ENCODE peak calls at places on chromosomes 7 and 10, in eight cellular contexts. K is GM23338, M is GM23248, U is adrenal gland, A is keratinocyte, Y is cardiac muscle cell, T is RWPE1, Z is tibial nerve. N is an unnamed sample.

GRCh38 chr7:66839814-66840213 is 81.2 kb upstream of the TMEM248 start:
- DNase-seq in A (no peak), U (no peak), M (no peak), T (no peak), Y (no peak), Z (no peak), K (no peak), N (no peak)

GRCh38 chr7:43260980-43261878 is 148.8 kb downstream of the HECW1 start:
- DNase-seq in Y (peak), M (peak), U (peak), A (peak), K (peak), T (peak), Z (peak), N (peak)

GRCh38 chr10:12563489-12563888 is 214.1 kb downstream of the CAMK1D start:
- DNase-seq in M (no peak), U (no peak), T (no peak), A (no peak), Y (no peak), K (no peak), Z (no peak), N (no peak)

GRCh38 chr7:151025924-151026671 is 1.8 kb upstream of the ATG9B start:
- DNase-seq in K (no peak), Z (no peak), M (peak), Y (no peak), T (peak), A (peak), U (no peak), N (no peak)

GRCh38 chr10:42955493-42955889 is 121.4 kb upstream of the RET start:
- DNase-seq in M (no peak), K (no peak), T (no peak), A (no peak), U (peak), Y (no peak), Z (no peak), N (peak)

GRCh38 chr7:4957847-4958476 is 1.0 kb downstream of the MMD2 start:
- DNase-seq in M (no peak), K (no peak), Y (no peak), T (no peak), Z (no peak), A (no peak), U (no peak), N (no peak)

GRCh38 chr10:124697837-124698559 is 46.2 kb downstream of the FAM53B start:
- DNase-seq in K (peak), Y (no peak), T (no peak), A (no peak), Z (no peak), M (peak), U (no peak), N (no peak)

GRCh38 chr7:82167568-82168314 is 275.8 kb downstream of the CACNA2D1 start:
- DNase-seq in Y (peak), M (no peak), K (no peak), Z (no peak), A (no peak), U (no peak), T (no peak), N (no peak)

GRCh38 chr7:3238525-3239210 is 62.4 kb upstream of the SDK1 start:
- DNase-seq in A (no peak), K (no peak), Z (no peak), T (no peak), M (no peak), Y (no peak), U (no peak), N (no peak)

GRCh38 chr7:114662002-114662677 is 247.5 kb downstream of the FOXP2 start:
- DNase-seq in U (no peak), K (no peak), A (no peak), M (no peak), Y (no peak), T (no peak), Z (no peak), N (no peak)

GRCh38 chr7:156090988-156091387 is 278.7 kb upstream of the SHH start:
- DNase-seq in Y (no peak), A (no peak), Z (no peak), K (no peak), T (no peak), U (no peak), M (no peak), N (no peak)

GRCh38 chr10:33041783-33042437 is 83.9 kb upstream of the ITGB1 start:
- DNase-seq in M (no peak), A (no peak), Y (no peak), T (no peak), U (no peak), Z (no peak), K (peak), N (no peak)

GRCh38 chr10:133159950-133160812 is at the start of gene KNDC1:
- DNase-seq in K (peak), Y (peak), A (no peak), Z (no peak), U (peak), M (peak), T (peak), N (no peak)
- H3K27ac ChIP-seq in K (no peak), Y (peak), A (no peak), Z (no peak), U (peak), M (no peak), T (no peak), N (no peak)

DNA sequence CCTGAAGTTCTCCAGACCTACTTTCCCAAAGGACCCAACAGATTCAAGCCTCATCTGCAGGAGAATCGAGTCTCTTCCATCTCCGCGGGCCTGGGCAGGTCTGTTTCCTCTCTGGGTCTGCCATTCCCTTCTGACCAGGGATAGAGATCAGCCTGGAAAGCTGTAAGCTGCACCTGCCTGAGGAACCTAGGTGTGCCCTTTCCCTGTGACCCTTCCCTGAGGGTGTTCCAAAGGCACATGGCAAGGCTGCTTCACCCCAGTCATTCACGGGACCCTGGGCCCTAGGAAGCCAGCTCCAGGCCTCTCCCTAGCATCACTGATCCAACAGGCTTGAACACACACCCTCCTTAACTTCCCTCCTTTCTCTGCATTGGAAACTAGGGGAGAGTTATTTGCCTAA is 91.2 kb upstream of the FAM20C start:
- DNase-seq in U (no peak), Y (no peak), M (no peak), Z (no peak), K (no peak), A (no peak), T (no peak), N (no peak)
- H3K27ac ChIP-seq in U (no peak), Y (no peak), M (peak), Z (no peak), K (peak), A (no peak), T (peak), N (no peak)

GRCh38 chr7:111833461-111833860 is 271.2 kb upstream of the IMMP2L start:
- DNase-seq in T (no peak), K (no peak), A (no peak), U (no peak), Y (no peak), Z (no peak), M (peak), N (no peak)

GRCh38 chr7:111836592-111836991 is 274.3 kb upstream of the IMMP2L start:
- DNase-seq in Y (no peak), K (no peak), T (no peak), U (no peak), A (no peak), Z (no peak), M (no peak), N (no peak)

GRCh38 chr7:111832159-111832558 is 269.9 kb upstream of the IMMP2L start:
- DNase-seq in U (no peak), K (no peak), T (no peak), Y (no peak), A (no peak), M (no peak), Z (no peak), N (no peak)

GRCh38 chr7:111834367-111834766 is 272.1 kb upstream of the IMMP2L start:
- DNase-seq in Z (no peak), U (no peak), K (no peak), T (no peak), M (no peak), Y (no peak), A (no peak), N (no peak)

GRCh38 chr7:111835066-111835465 is 272.8 kb upstream of the IMMP2L start:
- DNase-seq in A (no peak), Y (no peak), U (no peak), Z (no peak), T (peak), K (no peak), M (peak), N (no peak)
- H3K27ac ChIP-seq in A (no peak), Y (no peak), U (no peak), Z (no peak), T (no peak), K (no peak), M (peak), N (no peak)

GRCh38 chr10:88922041-88922440 is 30.5 kb downstream of the ACTA2 start:
- DNase-seq in T (no peak), K (no peak), U (no peak), A (no peak), Y (no peak), Z (no peak), M (peak), N (no peak)

GRCh38 chr10:88923525-88923924 is 29.0 kb downstream of the ACTA2 start:
- DNase-seq in U (no peak), Z (no peak), M (no peak), A (no peak), T (no peak), K (no peak), Y (no peak), N (no peak)

GRCh38 chr10:88927291-88927690 is 25.3 kb downstream of the ACTA2 start:
- DNase-seq in M (no peak), A (no peak), Z (no peak), K (no peak), T (no peak), U (no peak), Y (no peak), N (no peak)

GRCh38 chr10:88928254-88928653 is 24.3 kb downstream of the ACTA2 start:
- DNase-seq in Y (no peak), A (no peak), Z (no peak), T (no peak), U (no peak), M (no peak), K (no peak), N (no peak)

GRCh38 chr10:88926484-88927249 is 25.9 kb downstream of the ACTA2 start:
- DNase-seq in Z (no peak), K (no peak), T (no peak), U (no peak), M (peak), A (no peak), Y (no peak), N (no peak)
- H3K27ac ChIP-seq in Z (no peak), K (no peak), T (no peak), U (peak), M (peak), A (no peak), Y (no peak), N (no peak)

DNA sequence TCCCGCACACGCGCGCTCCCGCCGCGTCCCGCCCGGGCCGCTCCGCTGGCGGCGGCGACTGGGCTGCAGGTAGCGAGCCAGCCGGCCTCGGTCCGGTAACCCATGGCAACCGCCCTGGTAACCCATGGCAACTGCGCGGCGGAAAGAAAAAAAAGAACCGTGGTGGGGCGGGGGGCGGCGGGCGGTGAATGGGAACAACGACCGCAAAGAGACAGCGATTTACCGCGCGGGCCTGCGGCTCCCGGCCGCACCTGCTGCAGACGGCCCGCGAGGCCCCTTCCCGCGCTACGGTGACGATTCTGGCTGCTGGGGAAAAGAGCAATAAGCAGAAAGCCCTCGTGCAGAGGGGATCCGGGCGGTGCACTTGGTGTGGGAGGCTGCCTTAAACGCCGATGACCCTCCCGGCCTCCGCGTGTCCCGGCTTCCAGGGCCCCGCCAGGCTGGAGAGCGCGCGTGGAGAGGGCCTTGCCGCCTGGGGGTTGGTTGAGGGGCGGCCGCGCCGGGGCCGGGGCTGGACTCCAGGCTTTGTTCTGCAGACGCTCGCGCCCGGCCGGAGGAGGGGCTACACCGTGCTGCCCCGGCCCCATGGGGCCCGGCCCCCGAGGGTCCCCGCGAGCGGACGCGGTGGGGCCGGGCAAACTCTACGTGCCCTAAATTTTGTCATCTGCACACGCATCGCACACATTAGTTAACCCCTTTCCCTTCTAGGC is 84.7 kb downstream of the SNX10 start:
- DNase-seq in T (no peak), Y (peak), Z (no peak), A (no peak), U (peak), K (peak), M (peak), N (peak)
- H3K27ac ChIP-seq in T (no peak), Y (no peak), Z (no peak), A (no peak), U (peak), K (no peak), M (no peak), N (no peak)

N was measured in lung.